ENCODE peak calls at places on chromosomes 13 and 19, in four cellular contexts. One of them, this sample, is unnamed.

GRCh38 chr13:70630247-70630646 is 522.0 kb upstream of the KLHL1 start:
- DNase-seq in IMR-90: no peak
- DNase-seq in mesendoderm: peak; percentile 84
- DNase-seq in H1: peak; percentile 31
- DNase-seq in this sample: peak; percentile 47

GRCh38 chr13:46588019-46588418 is 35.0 kb downstream of the LRCH1 start:
- DNase-seq in IMR-90: no peak
- DNase-seq in mesendoderm: no peak
- DNase-seq in H1: no peak
- DNase-seq in this sample: no peak

GRCh38 chr19:29963576-29963975 is 21.5 kb downstream of the URI1 start:
- DNase-seq in IMR-90: no peak
- DNase-seq in mesendoderm: no peak
- DNase-seq in H1: no peak
- DNase-seq in this sample: no peak

GRCh38 chr13:67147257-67148218 is 82.6 kb downstream of the PCDH9 start:
- DNase-seq in IMR-90: peak; percentile 72
- DNase-seq in mesendoderm: peak; percentile 65
- DNase-seq in H1: no peak
- DNase-seq in this sample: no peak

GRCh38 chr13:23980160-23980551 is 82.9 kb upstream of the C1QTNF9B start:
- DNase-seq in IMR-90: peak; percentile 82
- DNase-seq in mesendoderm: peak; percentile 89
- DNase-seq in H1: peak; percentile 38
- DNase-seq in this sample: peak; percentile 86

GRCh38 chr13:59409651-59410200 is 754.0 kb downstream of the DIAPH3 start:
- DNase-seq in IMR-90: no peak
- DNase-seq in mesendoderm: peak; percentile 60
- DNase-seq in H1: no peak
- DNase-seq in this sample: peak; percentile 64

GRCh38 chr19:6551091-6551490 is 20.3 kb downstream of the TNFSF9 start:
- DNase-seq in IMR-90: no peak
- DNase-seq in mesendoderm: no peak
- DNase-seq in H1: no peak
- DNase-seq in this sample: no peak

GRCh38 chr19:45931055-45931454 is 16.5 kb upstream of the NANOS2 start:
- DNase-seq in IMR-90: no peak
- DNase-seq in mesendoderm: no peak
- DNase-seq in H1: no peak
- DNase-seq in this sample: no peak

GRCh38 chr13:24203726-24204295 is 43.3 kb downstream of the SPATA13 start:
- DNase-seq in IMR-90: peak; percentile 50
- DNase-seq in mesendoderm: no peak
- DNase-seq in H1: no peak
- DNase-seq in this sample: no peak

GRCh38 chr19:17026041-17026658 is 460 bp downstream of the CPAMD8 start:
- DNase-seq in IMR-90: no peak
- DNase-seq in mesendoderm: peak; percentile 28
- DNase-seq in H1: no peak
- DNase-seq in this sample: no peak

GRCh38 chr19:42254083-42254849 is 662 bp downstream of the ERF start:
- DNase-seq in IMR-90: peak; percentile 32
- DNase-seq in mesendoderm: peak; percentile 86
- DNase-seq in H1: no peak
- DNase-seq in this sample: peak; percentile 72

GRCh38 chr19:19499272-19499995 is 15.9 kb downstream of the TSSK6 start:
- DNase-seq in IMR-90: no peak
- DNase-seq in mesendoderm: no peak
- DNase-seq in H1: no peak
- DNase-seq in this sample: no peak

GRCh38 chr13:109159650-109160309 is 530.4 kb downstream of the MYO16 start:
- DNase-seq in IMR-90: no peak
- DNase-seq in mesendoderm: no peak
- DNase-seq in H1: no peak
- DNase-seq in this sample: no peak

GRCh38 chr19:2087621-2088100 is 8.5 kb downstream of the MOB3A start:
- DNase-seq in IMR-90: no peak
- DNase-seq in mesendoderm: no peak
- DNase-seq in H1: no peak
- DNase-seq in this sample: no peak

GRCh38 chr19:42099336-42099925 is 23.5 kb downstream of the ZNF574 start:
- DNase-seq in IMR-90: no peak
- DNase-seq in mesendoderm: no peak
- DNase-seq in H1: no peak
- DNase-seq in this sample: no peak

GRCh38 chr13:99339736-99340392 is 32.7 kb upstream of the GPR183 start:
- DNase-seq in IMR-90: peak; percentile 72
- DNase-seq in mesendoderm: no peak
- DNase-seq in H1: no peak
- DNase-seq in this sample: no peak

GRCh38 chr13:22940736-22941135 is 240.0 kb upstream of the SGCG start:
- DNase-seq in IMR-90: no peak
- DNase-seq in mesendoderm: no peak
- DNase-seq in H1: no peak
- DNase-seq in this sample: no peak

GRCh38 chr13:22937241-22937640 is 243.5 kb upstream of the SGCG start:
- DNase-seq in IMR-90: no peak
- DNase-seq in mesendoderm: no peak
- DNase-seq in H1: no peak
- DNase-seq in this sample: no peak

GRCh38 chr13:22940090-22940710 is 240.6 kb upstream of the SGCG start:
- DNase-seq in IMR-90: no peak
- DNase-seq in mesendoderm: no peak
- DNase-seq in H1: no peak
- DNase-seq in this sample: no peak

GRCh38 chr13:22938576-22938975 is 242.2 kb upstream of the SGCG start:
- DNase-seq in IMR-90: no peak
- DNase-seq in mesendoderm: no peak
- DNase-seq in H1: no peak
- DNase-seq in this sample: no peak

DNA sequence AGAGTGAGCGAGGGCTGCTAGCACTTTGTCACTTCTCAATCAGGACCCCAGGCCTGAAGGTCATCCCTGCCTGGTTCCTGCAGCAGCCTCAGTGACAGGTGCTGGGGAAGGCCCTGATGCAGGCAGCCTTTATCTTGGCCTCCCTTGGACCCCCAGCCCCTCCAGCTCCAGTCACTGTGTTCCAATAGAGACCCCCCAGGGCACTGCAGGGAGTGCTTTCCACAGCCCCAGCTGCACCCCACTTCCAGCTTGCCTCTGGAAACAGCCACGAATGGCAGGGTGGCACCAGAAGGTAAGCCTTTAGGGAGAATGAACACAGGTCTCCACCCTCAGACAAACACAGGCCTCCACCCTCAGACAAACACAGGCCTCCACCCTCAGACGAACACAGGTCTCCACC is 241.6 kb upstream of the SGCG start:
- DNase-seq in IMR-90: no peak
- DNase-seq in mesendoderm: no peak
- DNase-seq in H1: no peak
- DNase-seq in this sample: no peak
- H3K56ac ChIP-seq in IMR-90: no peak overlapping the region
- H3K56ac ChIP-seq in mesendoderm: no peak overlapping the region
- H3K56ac ChIP-seq in H1: no peak overlapping the region
- H3K56ac ChIP-seq in this sample: no peak overlapping the region

GRCh38 chr13:30874111-30874510 is 32.0 kb upstream of the MEDAG start:
- DNase-seq in IMR-90: no peak
- DNase-seq in mesendoderm: no peak
- DNase-seq in H1: no peak
- DNase-seq in this sample: no peak
- H3K4me1 ChIP-seq in IMR-90: peaks cover 32% of the 10 kb centered on the region
- H3K4me1 ChIP-seq in mesendoderm: peaks cover 6% of the 10 kb centered on the region
- H3K4me1 ChIP-seq in H1: peaks cover 19% of the 10 kb centered on the region
- H3K4me1 ChIP-seq in this sample: no peaks in the 10 kb centered on the region

GRCh38 chr19:50238043-50238442 is 34.6 kb downstream of the MYH14 start:
- DNase-seq in IMR-90: no peak
- DNase-seq in mesendoderm: no peak
- DNase-seq in H1: no peak
- DNase-seq in this sample: no peak

GRCh38 chr19:50244695-50245094 is 41.3 kb downstream of the MYH14 start:
- DNase-seq in IMR-90: no peak
- DNase-seq in mesendoderm: peak; percentile 20
- DNase-seq in H1: no peak
- DNase-seq in this sample: no peak

GRCh38 chr19:50242586-50242985 is 39.2 kb downstream of the MYH14 start:
- DNase-seq in IMR-90: no peak
- DNase-seq in mesendoderm: no peak
- DNase-seq in H1: no peak
- DNase-seq in this sample: no peak

GRCh38 chr19:50239916-50240585 is 36.6 kb downstream of the MYH14 start:
- DNase-seq in IMR-90: no peak
- DNase-seq in mesendoderm: no peak
- DNase-seq in H1: no peak
- DNase-seq in this sample: no peak
- H3K56ac ChIP-seq in IMR-90: no peak overlapping the region
- H3K56ac ChIP-seq in mesendoderm: no peak overlapping the region
- H3K56ac ChIP-seq in H1: no peak overlapping the region
- H3K56ac ChIP-seq in this sample: no peak overlapping the region

DNA sequence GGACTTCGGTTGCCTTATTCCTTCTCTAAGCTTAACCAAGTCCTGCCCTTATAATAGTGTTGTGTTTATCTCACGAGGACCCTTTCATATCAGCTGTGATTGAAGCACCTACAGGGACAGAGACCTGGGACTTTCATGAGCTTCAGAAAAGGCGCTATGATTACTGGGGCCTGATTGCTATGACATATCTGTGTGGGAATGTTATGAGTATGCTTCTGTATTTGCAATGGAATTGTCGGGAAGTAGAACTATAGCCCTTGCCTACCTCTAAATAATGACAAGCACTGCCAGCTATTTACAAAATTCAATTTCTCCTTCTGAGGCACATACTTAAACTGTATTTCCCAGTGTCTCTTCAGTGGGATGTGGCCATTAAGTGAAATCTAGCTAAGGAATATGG is 191.5 kb downstream of the LHFPL6 start:
- DNase-seq in IMR-90: no peak
- DNase-seq in mesendoderm: peak; percentile 54
- DNase-seq in H1: no peak
- DNase-seq in this sample: no peak
- H3K4me1 ChIP-seq in IMR-90: peaks cover 2% of the 10 kb centered on the region
- H3K4me1 ChIP-seq in mesendoderm: peaks cover 2% of the 10 kb centered on the region
- H3K4me1 ChIP-seq in H1: peaks cover 14% of the 10 kb centered on the region
- H3K4me1 ChIP-seq in this sample: peaks cover 6% of the 10 kb centered on the region

DNA sequence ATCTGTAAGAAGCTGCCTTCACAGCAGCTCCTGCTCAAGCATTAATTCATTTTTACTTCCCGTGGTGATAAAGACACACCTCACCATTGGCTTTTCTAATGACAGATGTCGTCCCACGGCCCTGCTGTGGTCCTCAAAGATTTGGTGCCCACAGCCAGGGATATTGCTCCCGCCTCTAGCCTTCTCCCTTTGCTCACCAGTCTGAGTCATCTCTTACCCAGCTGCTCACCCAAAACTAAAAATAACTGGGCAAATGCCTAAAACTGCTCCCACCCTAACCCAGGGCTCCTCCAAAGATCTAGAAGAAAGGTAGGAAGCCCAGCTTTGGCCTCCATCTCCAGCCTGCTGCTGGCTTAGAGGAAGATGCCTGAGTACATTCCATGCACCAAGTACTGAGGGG is 371.1 kb upstream of the ZNF507 start:
- DNase-seq in IMR-90: no peak
- DNase-seq in mesendoderm: no peak
- DNase-seq in H1: no peak
- DNase-seq in this sample: no peak
- H3K56ac ChIP-seq in IMR-90: no peak overlapping the region
- H3K56ac ChIP-seq in mesendoderm: no peak overlapping the region
- H3K56ac ChIP-seq in H1: no peak overlapping the region
- H3K56ac ChIP-seq in this sample: no peak overlapping the region

GRCh38 chr13:27794921-27795717 is 2.8 kb downstream of the GSX1 start:
- DNase-seq in IMR-90: no peak
- DNase-seq in mesendoderm: peak; percentile 42
- DNase-seq in H1: no peak
- DNase-seq in this sample: peak; percentile 68

GRCh38 chr13:27796544-27797227 is 4.4 kb downstream of the GSX1 start:
- DNase-seq in IMR-90: no peak
- DNase-seq in mesendoderm: no peak
- DNase-seq in H1: no peak
- DNase-seq in this sample: no peak

GRCh38 chr13:27794075-27794691 is 1.9 kb downstream of the GSX1 start:
- DNase-seq in IMR-90: no peak
- DNase-seq in mesendoderm: no peak
- DNase-seq in H1: no peak
- DNase-seq in this sample: no peak

GRCh38 chr13:27797228-27797624 is 4.9 kb downstream of the GSX1 start:
- DNase-seq in IMR-90: peak; percentile 30
- DNase-seq in mesendoderm: peak; percentile 88
- DNase-seq in H1: no peak
- DNase-seq in this sample: peak; percentile 80

GRCh38 chr13:27795718-27796019 is 3.4 kb downstream of the GSX1 start:
- DNase-seq in IMR-90: no peak
- DNase-seq in mesendoderm: no peak
- DNase-seq in H1: no peak
- DNase-seq in this sample: no peak
- H3K4me1 ChIP-seq in IMR-90: no peaks in the 10 kb centered on the region
- H3K4me1 ChIP-seq in mesendoderm: peaks cover 2% of the 10 kb centered on the region
- H3K4me1 ChIP-seq in H1: peaks cover 26% of the 10 kb centered on the region
- H3K4me1 ChIP-seq in this sample: no peaks in the 10 kb centered on the region

GRCh38 chr13:113319371-113319770 is 22.3 kb downstream of the LAMP1 start:
- DNase-seq in IMR-90: no peak
- DNase-seq in mesendoderm: no peak
- DNase-seq in H1: no peak
- DNase-seq in this sample: no peak

GRCh38 chr13:113321546-113321945 is 24.5 kb downstream of the LAMP1 start:
- DNase-seq in IMR-90: no peak
- DNase-seq in mesendoderm: no peak
- DNase-seq in H1: no peak
- DNase-seq in this sample: no peak

GRCh38 chr13:113318956-113319355 is 21.9 kb downstream of the LAMP1 start:
- DNase-seq in IMR-90: no peak
- DNase-seq in mesendoderm: no peak
- DNase-seq in H1: no peak
- DNase-seq in this sample: no peak

GRCh38 chr13:113322043-113322461 is 25.0 kb downstream of the LAMP1 start:
- DNase-seq in IMR-90: no peak
- DNase-seq in mesendoderm: no peak
- DNase-seq in H1: no peak
- DNase-seq in this sample: no peak

DNA sequence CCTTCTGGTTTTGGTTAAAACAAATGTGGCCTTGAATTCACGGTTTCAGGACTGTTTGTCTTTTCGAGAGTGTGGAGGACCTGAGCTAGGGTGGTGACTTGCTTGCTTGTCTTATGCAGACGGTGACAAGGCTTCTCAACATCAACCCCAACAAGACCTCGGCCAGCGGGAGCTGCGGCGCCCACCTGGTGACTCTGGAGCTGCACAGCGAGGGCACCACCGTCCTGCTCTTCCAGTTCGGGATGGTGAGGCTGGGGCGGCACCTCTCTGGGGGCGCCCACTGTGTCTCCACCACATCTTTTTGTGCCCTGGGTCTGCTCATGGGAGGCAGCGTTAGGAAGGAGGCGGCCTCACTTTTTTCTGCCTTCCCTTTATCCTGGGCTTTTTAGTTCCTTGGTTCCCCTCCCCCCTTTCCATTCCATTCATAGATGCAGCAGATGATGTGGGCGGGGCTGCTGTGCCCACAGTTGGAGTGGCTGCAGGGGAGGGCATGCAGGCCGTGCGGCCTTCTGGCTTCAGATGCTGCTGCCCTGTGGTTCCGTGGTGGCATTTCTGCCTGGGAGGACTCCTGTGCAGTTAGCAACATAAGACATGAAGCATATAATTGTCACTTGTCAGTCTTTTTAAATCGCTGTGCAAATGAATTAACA is 23.3 kb downstream of the LAMP1 start:
- DNase-seq in IMR-90: no peak
- DNase-seq in mesendoderm: no peak
- DNase-seq in H1: no peak
- DNase-seq in this sample: no peak
- H3K56ac ChIP-seq in IMR-90: no peak overlapping the region
- H3K56ac ChIP-seq in mesendoderm: no peak overlapping the region
- H3K56ac ChIP-seq in H1: no peak overlapping the region
- H3K56ac ChIP-seq in this sample: no peak overlapping the region

This sample was measured in H9.